ENCODE peak calls at places on chromosomes 16 and 17, in seven cellular contexts. H is prostate gland, P is transverse colon, C is stomach, W is spleen, X is esophagus muscularis mucosa, R is K562. L is an unnamed sample.

GRCh38 chr16:15765880-15766279 is 90.9 kb downstream of the MYH11 start:
- DNase-seq in H (peak; percentile 28), P (no peak), C (no peak), W (no peak), X (no peak), R (peak; percentile 72), L (no peak)

GRCh38 chr16:89873109-89873821 is at the start of gene TCF25:
- DNase-seq in H (peak; percentile 73), P (peak; percentile 85), C (peak; percentile 82), W (peak; percentile 96), X (peak; percentile 93), R (peak; percentile 97), L (peak; percentile 85)

GRCh38 chr17:28788100-28788499 is 44.3 kb downstream of the TRAF4 start:
- DNase-seq in H (no peak), P (no peak), C (no peak), W (no peak), X (no peak), R (no peak), L (no peak)

GRCh38 chr17:18248300-18248731 is 10.2 kb downstream of the FLII start:
- DNase-seq in H (peak; percentile 65), P (peak; percentile 67), C (peak; percentile 67), W (no peak), X (no peak), R (peak; percentile 77), L (no peak)

GRCh38 chr17:66717680-66718079 is 117.2 kb upstream of the CACNG5 start:
- DNase-seq in H (no peak), P (peak; percentile 21), C (no peak), W (no peak), X (no peak), R (no peak), L (peak; percentile 33)

GRCh38 chr17:57971572-57971971 is 16.4 kb upstream of the CUEDC1 start:
- DNase-seq in H (no peak), P (no peak), C (no peak), W (no peak), X (peak; percentile 50), R (no peak), L (no peak)

GRCh38 chr17:67831268-67831667 is 6.0 kb downstream of the BPTF start:
- DNase-seq in H (no peak), P (no peak), C (no peak), W (no peak), X (peak; percentile 72), R (no peak), L (no peak)

GRCh38 chr16:2822158-2822495 is 5.1 kb downstream of the PRSS21 start:
- DNase-seq in H (no peak), P (peak; percentile 3), C (no peak), W (peak; percentile 17), X (no peak), R (no peak), L (no peak)

GRCh38 chr17:76018801-76019200 is 8.3 kb downstream of the EVPL start:
- DNase-seq in H (no peak), P (no peak), C (no peak), W (no peak), X (no peak), R (no peak), L (no peak)

GRCh38 chr17:33120103-33120502 is 128.5 kb downstream of the SPACA3 start:
- DNase-seq in H (no peak), P (no peak), C (no peak), W (no peak), X (no peak), R (no peak), L (no peak)

GRCh38 chr16:28531777-28532744 is 6.7 kb downstream of the NUPR1 start:
- DNase-seq in H (no peak), P (peak; percentile 86), C (peak; percentile 90), W (no peak), X (no peak), R (peak; percentile 53), L (peak; percentile 69)

GRCh38 chr17:38538906-38539305 is 66.8 kb downstream of the SRCIN1 start:
- DNase-seq in H (no peak), P (no peak), C (peak; percentile 55), W (no peak), X (no peak), R (no peak), L (no peak)

GRCh38 chr16:8600144-8600856 is 10.0 kb upstream of the TMEM114 start:
- DNase-seq in H (no peak), P (no peak), C (no peak), W (no peak), X (no peak), R (no peak), L (no peak)
- H3K9me3 ChIP-seq in H (no peaks in the 10 kb centered on the region), P (peaks cover 7% of the 10 kb centered on the region), C (peaks cover 16% of the 10 kb centered on the region), W (peaks cover 16% of the 10 kb centered on the region), X (peaks cover 16% of the 10 kb centered on the region), R (no peaks in the 10 kb centered on the region), L (no peaks in the 10 kb centered on the region)

GRCh38 chr16:54718376-54718775 is 212.3 kb upstream of the IRX5 start:
- DNase-seq in H (no peak), P (no peak), C (no peak), W (no peak), X (peak; percentile 47), R (no peak), L (no peak)
- TF ChIP-seq POLR2AphosphoS5 in H (no peak), P (no peak), C (no peak), W (no peak), X (no peak), R (no peak), L (no peak)

GRCh38 chr17:3400008-3400407 is 1.8 kb upstream of the OR1E1 start:
- DNase-seq in H (no peak), P (no peak), C (no peak), W (no peak), X (no peak), R (no peak), L (no peak)

GRCh38 chr17:3401786-3402185 is 3.6 kb upstream of the OR1E1 start:
- DNase-seq in H (no peak), P (no peak), C (no peak), W (no peak), X (no peak), R (no peak), L (no peak)

GRCh38 chr17:3398310-3398709 is at the start of gene OR1E1:
- DNase-seq in H (no peak), P (no peak), C (no peak), W (no peak), X (no peak), R (no peak), L (no peak)
- H3K9me3 ChIP-seq in H (no peaks in the 10 kb centered on the region), P (no peaks in the 10 kb centered on the region), C (no peaks in the 10 kb centered on the region), W (no peaks in the 10 kb centered on the region), X (no peaks in the 10 kb centered on the region), R (no peaks in the 10 kb centered on the region), L (no peaks in the 10 kb centered on the region)

GRCh38 chr17:61286449-61286848 is 113.2 kb upstream of the TBX2 start:
- DNase-seq in H (no peak), P (no peak), C (no peak), W (no peak), X (no peak), R (no peak), L (no peak)
- TF ChIP-seq POLR2AphosphoS5 in H (no peak), P (no peak), C (no peak), W (no peak), X (no peak), R (no peak), L (no peak)